ENCODE peak calls at places on chromosomes 13 and 19, in eight cellular contexts. O is LHCN-M2; I is mucosa of descending colon; K is pancreas; P is mesothelial cell of epicardium; A is iris pigment epithelial cell; D is CD8-positive, alpha-beta memory T cell; H is H54. B is an unnamed sample.

GRCh38 chr13:73497430-73497829 is 438.6 kb downstream of the KLF5 start:
- DNase-seq in O (no peak), I (no peak), K (no peak), P (no peak), A (no peak), D (no peak), H (no peak), B (no peak)

GRCh38 chr13:110089815-110090214 is 217.1 kb downstream of the COL4A1 start:
- DNase-seq in O (no peak), I (no peak), K (no peak), P (no peak), A (no peak), D (no peak), H (no peak), B (no peak)

GRCh38 chr19:2266183-2266993 is 10.2 kb upstream of the JSRP1 start:
- DNase-seq in O (peak; percentile 71), I (peak; percentile 93), K (peak; percentile 88), P (peak; percentile 60), A (peak; percentile 84), D (no peak), H (no peak), B (no peak)

GRCh38 chr19:1171755-1172352 is 2.2 kb downstream of the SBNO2 start:
- DNase-seq in O (no peak), I (no peak), K (peak; percentile 66), P (no peak), A (peak; percentile 23), D (no peak), H (no peak), B (no peak)

GRCh38 chr13:42894765-42895181 is 97.3 kb downstream of the EPSTI1 start:
- DNase-seq in O (peak; percentile 94), I (no peak), K (no peak), P (peak; percentile 58), A (peak; percentile 93), D (no peak), H (no peak), B (no peak)

GRCh38 chr13:84821261-84821660 is 939.0 kb upstream of the SLITRK1 start:
- DNase-seq in O (peak; percentile 45), I (no peak), K (no peak), P (no peak), A (peak; percentile 1), D (no peak), H (no peak), B (no peak)

GRCh38 chr19:10752237-10752912 is 34.5 kb downstream of the DNM2 start:
- DNase-seq in O (no peak), I (no peak), K (no peak), P (no peak), A (no peak), D (no peak), H (no peak), B (no peak)

GRCh38 chr13:37868691-37869505 is 674 bp downstream of the TRPC4 start:
- DNase-seq in O (peak; percentile 44), I (no peak), K (no peak), P (no peak), A (peak; percentile 43), D (no peak), H (no peak), B (no peak)

GRCh38 chr13:80884031-80884785 is 543.3 kb upstream of the SPRY2 start:
- DNase-seq in O (no peak), I (no peak), K (no peak), P (no peak), A (no peak), D (no peak), H (no peak), B (no peak)

GRCh38 chr13:41827507-41828213 is 133.2 kb downstream of the VWA8 start:
- DNase-seq in O (peak; percentile 96), I (no peak), K (no peak), P (no peak), A (peak; percentile 97), D (no peak), H (peak; percentile 7), B (no peak)